ENCODE peak calls at places on chromosome 9, in seven cellular contexts. One of them, this sample, is unnamed.
A peak's percentile ranks its signal among the peaks of the same experiment; 100 is the strongest.

GRCh38 chr9:88191451-88191850 is 53.2 kb upstream of the SPATA31C2 start:
- DNase-seq in stimulated activated CD8-positive, alpha-beta memory T cell treated with anti-CD3 and anti-CD28 coated beads, Interleukin-4, amount 100 ng/mL, for 4 hours: no peak
- DNase-seq in transverse colon: no peak
- DNase-seq in dermis microvascular lymphatic vessel endothelial cell: no peak
- DNase-seq in stimulated activated CD4-positive, alpha-beta T cell treated with anti-CD3 and anti-CD28 coated beads, Interleukin-12 subunit alpha, Interleukin-12 subunit beta, amount 100 ng/mL, for 24 hours: no peak
- DNase-seq in AG09319: no peak
- DNase-seq in stromal cell of bone marrow: no peak
- DNase-seq in this sample: no peak

GRCh38 chr9:36748322-36748899 is 175.7 kb downstream of the MELK start:
- DNase-seq in stimulated activated CD8-positive, alpha-beta memory T cell treated with anti-CD3 and anti-CD28 coated beads, Interleukin-4, amount 100 ng/mL, for 4 hours: no peak
- DNase-seq in transverse colon: no peak
- DNase-seq in dermis microvascular lymphatic vessel endothelial cell: peak; percentile 12
- DNase-seq in stimulated activated CD4-positive, alpha-beta T cell treated with anti-CD3 and anti-CD28 coated beads, Interleukin-12 subunit alpha, Interleukin-12 subunit beta, amount 100 ng/mL, for 24 hours: no peak
- DNase-seq in AG09319: peak; percentile 14
- DNase-seq in stromal cell of bone marrow: peak; percentile 15
- DNase-seq in this sample: no peak

GRCh38 chr9:72220589-72220988 is 71.3 kb downstream of the GDA start:
- DNase-seq in stimulated activated CD8-positive, alpha-beta memory T cell treated with anti-CD3 and anti-CD28 coated beads, Interleukin-4, amount 100 ng/mL, for 4 hours: no peak
- DNase-seq in transverse colon: no peak
- DNase-seq in dermis microvascular lymphatic vessel endothelial cell: no peak
- DNase-seq in stimulated activated CD4-positive, alpha-beta T cell treated with anti-CD3 and anti-CD28 coated beads, Interleukin-12 subunit alpha, Interleukin-12 subunit beta, amount 100 ng/mL, for 24 hours: no peak
- DNase-seq in AG09319: no peak
- DNase-seq in stromal cell of bone marrow: no peak
- DNase-seq in this sample: no peak

GRCh38 chr9:38120961-38121360 is 51.9 kb upstream of the SHB start:
- DNase-seq in stimulated activated CD8-positive, alpha-beta memory T cell treated with anti-CD3 and anti-CD28 coated beads, Interleukin-4, amount 100 ng/mL, for 4 hours: no peak
- DNase-seq in transverse colon: no peak
- DNase-seq in dermis microvascular lymphatic vessel endothelial cell: no peak
- DNase-seq in stimulated activated CD4-positive, alpha-beta T cell treated with anti-CD3 and anti-CD28 coated beads, Interleukin-12 subunit alpha, Interleukin-12 subunit beta, amount 100 ng/mL, for 24 hours: no peak
- DNase-seq in AG09319: no peak
- DNase-seq in stromal cell of bone marrow: no peak
- DNase-seq in this sample: no peak

GRCh38 chr9:977361-978116 is 1.1 kb downstream of the DMRT3 start:
- DNase-seq in stimulated activated CD8-positive, alpha-beta memory T cell treated with anti-CD3 and anti-CD28 coated beads, Interleukin-4, amount 100 ng/mL, for 4 hours: no peak
- DNase-seq in transverse colon: no peak
- DNase-seq in dermis microvascular lymphatic vessel endothelial cell: no peak
- DNase-seq in stimulated activated CD4-positive, alpha-beta T cell treated with anti-CD3 and anti-CD28 coated beads, Interleukin-12 subunit alpha, Interleukin-12 subunit beta, amount 100 ng/mL, for 24 hours: no peak
- DNase-seq in AG09319: no peak
- DNase-seq in stromal cell of bone marrow: no peak
- DNase-seq in this sample: no peak

GRCh38 chr9:5976668-5977397 is 38.6 kb downstream of the RANBP6 start:
- DNase-seq in stimulated activated CD8-positive, alpha-beta memory T cell treated with anti-CD3 and anti-CD28 coated beads, Interleukin-4, amount 100 ng/mL, for 4 hours: no peak
- DNase-seq in transverse colon: no peak
- DNase-seq in dermis microvascular lymphatic vessel endothelial cell: peak; percentile 22
- DNase-seq in stimulated activated CD4-positive, alpha-beta T cell treated with anti-CD3 and anti-CD28 coated beads, Interleukin-12 subunit alpha, Interleukin-12 subunit beta, amount 100 ng/mL, for 24 hours: no peak
- DNase-seq in AG09319: no peak
- DNase-seq in stromal cell of bone marrow: peak; percentile 6
- DNase-seq in this sample: no peak

GRCh38 chr9:135022191-135022870 is 65.1 kb upstream of the OLFM1 start:
- DNase-seq in stimulated activated CD8-positive, alpha-beta memory T cell treated with anti-CD3 and anti-CD28 coated beads, Interleukin-4, amount 100 ng/mL, for 4 hours: no peak
- DNase-seq in transverse colon: no peak
- DNase-seq in dermis microvascular lymphatic vessel endothelial cell: no peak
- DNase-seq in stimulated activated CD4-positive, alpha-beta T cell treated with anti-CD3 and anti-CD28 coated beads, Interleukin-12 subunit alpha, Interleukin-12 subunit beta, amount 100 ng/mL, for 24 hours: no peak
- DNase-seq in AG09319: no peak
- DNase-seq in stromal cell of bone marrow: no peak
- DNase-seq in this sample: no peak

GRCh38 chr9:112550531-112550930 is 63.9 kb downstream of the KIAA1958 start:
- DNase-seq in stimulated activated CD8-positive, alpha-beta memory T cell treated with anti-CD3 and anti-CD28 coated beads, Interleukin-4, amount 100 ng/mL, for 4 hours: no peak
- DNase-seq in transverse colon: no peak
- DNase-seq in dermis microvascular lymphatic vessel endothelial cell: no peak
- DNase-seq in stimulated activated CD4-positive, alpha-beta T cell treated with anti-CD3 and anti-CD28 coated beads, Interleukin-12 subunit alpha, Interleukin-12 subunit beta, amount 100 ng/mL, for 24 hours: no peak
- DNase-seq in AG09319: no peak
- DNase-seq in stromal cell of bone marrow: no peak
- DNase-seq in this sample: no peak

GRCh38 chr9:116515541-116515940 is 171.6 kb upstream of the TRIM32 start:
- DNase-seq in stimulated activated CD8-positive, alpha-beta memory T cell treated with anti-CD3 and anti-CD28 coated beads, Interleukin-4, amount 100 ng/mL, for 4 hours: no peak
- DNase-seq in transverse colon: no peak
- DNase-seq in dermis microvascular lymphatic vessel endothelial cell: no peak
- DNase-seq in stimulated activated CD4-positive, alpha-beta T cell treated with anti-CD3 and anti-CD28 coated beads, Interleukin-12 subunit alpha, Interleukin-12 subunit beta, amount 100 ng/mL, for 24 hours: no peak
- DNase-seq in AG09319: no peak
- DNase-seq in stromal cell of bone marrow: no peak
- DNase-seq in this sample: no peak

GRCh38 chr9:95305770-95306492 is 11.6 kb downstream of the FANCC start:
- DNase-seq in stimulated activated CD8-positive, alpha-beta memory T cell treated with anti-CD3 and anti-CD28 coated beads, Interleukin-4, amount 100 ng/mL, for 4 hours: no peak
- DNase-seq in transverse colon: no peak
- DNase-seq in dermis microvascular lymphatic vessel endothelial cell: no peak
- DNase-seq in stimulated activated CD4-positive, alpha-beta T cell treated with anti-CD3 and anti-CD28 coated beads, Interleukin-12 subunit alpha, Interleukin-12 subunit beta, amount 100 ng/mL, for 24 hours: no peak
- DNase-seq in AG09319: no peak
- DNase-seq in stromal cell of bone marrow: no peak
- DNase-seq in this sample: no peak

GRCh38 chr9:134210908-134211810 is 46.8 kb upstream of the RNU6ATAC start:
- DNase-seq in stimulated activated CD8-positive, alpha-beta memory T cell treated with anti-CD3 and anti-CD28 coated beads, Interleukin-4, amount 100 ng/mL, for 4 hours: no peak
- DNase-seq in transverse colon: no peak
- DNase-seq in dermis microvascular lymphatic vessel endothelial cell: no peak
- DNase-seq in stimulated activated CD4-positive, alpha-beta T cell treated with anti-CD3 and anti-CD28 coated beads, Interleukin-12 subunit alpha, Interleukin-12 subunit beta, amount 100 ng/mL, for 24 hours: no peak
- DNase-seq in AG09319: no peak
- DNase-seq in stromal cell of bone marrow: peak; percentile 20
- DNase-seq in this sample: no peak

GRCh38 chr9:125506045-125506444 is 201.0 kb downstream of the MAPKAP1 start:
- DNase-seq in stimulated activated CD8-positive, alpha-beta memory T cell treated with anti-CD3 and anti-CD28 coated beads, Interleukin-4, amount 100 ng/mL, for 4 hours: no peak
- DNase-seq in transverse colon: no peak
- DNase-seq in dermis microvascular lymphatic vessel endothelial cell: no peak
- DNase-seq in stimulated activated CD4-positive, alpha-beta T cell treated with anti-CD3 and anti-CD28 coated beads, Interleukin-12 subunit alpha, Interleukin-12 subunit beta, amount 100 ng/mL, for 24 hours: no peak
- DNase-seq in AG09319: no peak
- DNase-seq in stromal cell of bone marrow: no peak
- DNase-seq in this sample: no peak

GRCh38 chr9:129289131-129289731 is 111.2 kb upstream of the IER5L start:
- DNase-seq in stimulated activated CD8-positive, alpha-beta memory T cell treated with anti-CD3 and anti-CD28 coated beads, Interleukin-4, amount 100 ng/mL, for 4 hours: no peak
- DNase-seq in transverse colon: no peak
- DNase-seq in dermis microvascular lymphatic vessel endothelial cell: no peak
- DNase-seq in stimulated activated CD4-positive, alpha-beta T cell treated with anti-CD3 and anti-CD28 coated beads, Interleukin-12 subunit alpha, Interleukin-12 subunit beta, amount 100 ng/mL, for 24 hours: no peak
- DNase-seq in AG09319: no peak
- DNase-seq in stromal cell of bone marrow: no peak
- DNase-seq in this sample: no peak

GRCh38 chr9:93090091-93090655 is 5.8 kb upstream of the CARD19 start:
- DNase-seq in stimulated activated CD8-positive, alpha-beta memory T cell treated with anti-CD3 and anti-CD28 coated beads, Interleukin-4, amount 100 ng/mL, for 4 hours: no peak
- DNase-seq in transverse colon: no peak
- DNase-seq in dermis microvascular lymphatic vessel endothelial cell: no peak
- DNase-seq in stimulated activated CD4-positive, alpha-beta T cell treated with anti-CD3 and anti-CD28 coated beads, Interleukin-12 subunit alpha, Interleukin-12 subunit beta, amount 100 ng/mL, for 24 hours: no peak
- DNase-seq in AG09319: no peak
- DNase-seq in stromal cell of bone marrow: no peak
- DNase-seq in this sample: no peak

GRCh38 chr9:21267141-21267540 is 27.3 kb upstream of the IFNA14 start:
- DNase-seq in stimulated activated CD8-positive, alpha-beta memory T cell treated with anti-CD3 and anti-CD28 coated beads, Interleukin-4, amount 100 ng/mL, for 4 hours: no peak
- DNase-seq in transverse colon: no peak
- DNase-seq in dermis microvascular lymphatic vessel endothelial cell: no peak
- DNase-seq in stimulated activated CD4-positive, alpha-beta T cell treated with anti-CD3 and anti-CD28 coated beads, Interleukin-12 subunit alpha, Interleukin-12 subunit beta, amount 100 ng/mL, for 24 hours: no peak
- DNase-seq in AG09319: no peak
- DNase-seq in stromal cell of bone marrow: no peak
- DNase-seq in this sample: no peak

GRCh38 chr9:118595719-118596305 is 773.4 kb downstream of the BRINP1 start:
- DNase-seq in stimulated activated CD8-positive, alpha-beta memory T cell treated with anti-CD3 and anti-CD28 coated beads, Interleukin-4, amount 100 ng/mL, for 4 hours: no peak
- DNase-seq in transverse colon: peak; percentile 7
- DNase-seq in dermis microvascular lymphatic vessel endothelial cell: no peak
- DNase-seq in stimulated activated CD4-positive, alpha-beta T cell treated with anti-CD3 and anti-CD28 coated beads, Interleukin-12 subunit alpha, Interleukin-12 subunit beta, amount 100 ng/mL, for 24 hours: no peak
- DNase-seq in AG09319: no peak
- DNase-seq in stromal cell of bone marrow: peak; percentile 23
- DNase-seq in this sample: no peak

GRCh38 chr9:90888941-90889340 is 87.3 kb downstream of the SYK start:
- DNase-seq in stimulated activated CD8-positive, alpha-beta memory T cell treated with anti-CD3 and anti-CD28 coated beads, Interleukin-4, amount 100 ng/mL, for 4 hours: no peak
- DNase-seq in transverse colon: no peak
- DNase-seq in dermis microvascular lymphatic vessel endothelial cell: no peak
- DNase-seq in stimulated activated CD4-positive, alpha-beta T cell treated with anti-CD3 and anti-CD28 coated beads, Interleukin-12 subunit alpha, Interleukin-12 subunit beta, amount 100 ng/mL, for 24 hours: no peak
- DNase-seq in AG09319: no peak
- DNase-seq in stromal cell of bone marrow: no peak
- DNase-seq in this sample: no peak

GRCh38 chr9:69370430-69370829 is 45.4 kb downstream of the ENTREP1 start:
- DNase-seq in stimulated activated CD8-positive, alpha-beta memory T cell treated with anti-CD3 and anti-CD28 coated beads, Interleukin-4, amount 100 ng/mL, for 4 hours: no peak
- DNase-seq in transverse colon: no peak
- DNase-seq in dermis microvascular lymphatic vessel endothelial cell: no peak
- DNase-seq in stimulated activated CD4-positive, alpha-beta T cell treated with anti-CD3 and anti-CD28 coated beads, Interleukin-12 subunit alpha, Interleukin-12 subunit beta, amount 100 ng/mL, for 24 hours: no peak
- DNase-seq in AG09319: no peak
- DNase-seq in stromal cell of bone marrow: no peak
- DNase-seq in this sample: no peak

GRCh38 chr9:32725066-32725860 is 58.1 kb upstream of the TMEM215 start:
- DNase-seq in stimulated activated CD8-positive, alpha-beta memory T cell treated with anti-CD3 and anti-CD28 coated beads, Interleukin-4, amount 100 ng/mL, for 4 hours: no peak
- DNase-seq in transverse colon: no peak
- DNase-seq in dermis microvascular lymphatic vessel endothelial cell: no peak
- DNase-seq in stimulated activated CD4-positive, alpha-beta T cell treated with anti-CD3 and anti-CD28 coated beads, Interleukin-12 subunit alpha, Interleukin-12 subunit beta, amount 100 ng/mL, for 24 hours: no peak
- DNase-seq in AG09319: no peak
- DNase-seq in stromal cell of bone marrow: no peak
- DNase-seq in this sample: no peak

GRCh38 chr9:72454871-72455471 is 66.4 kb upstream of the TMC1 start:
- DNase-seq in stimulated activated CD8-positive, alpha-beta memory T cell treated with anti-CD3 and anti-CD28 coated beads, Interleukin-4, amount 100 ng/mL, for 4 hours: no peak
- DNase-seq in transverse colon: no peak
- DNase-seq in dermis microvascular lymphatic vessel endothelial cell: no peak
- DNase-seq in stimulated activated CD4-positive, alpha-beta T cell treated with anti-CD3 and anti-CD28 coated beads, Interleukin-12 subunit alpha, Interleukin-12 subunit beta, amount 100 ng/mL, for 24 hours: no peak
- DNase-seq in AG09319: no peak
- DNase-seq in stromal cell of bone marrow: no peak
- DNase-seq in this sample: no peak

GRCh38 chr9:135137398-135137832 is 49.9 kb downstream of the OLFM1 start:
- DNase-seq in stimulated activated CD8-positive, alpha-beta memory T cell treated with anti-CD3 and anti-CD28 coated beads, Interleukin-4, amount 100 ng/mL, for 4 hours: no peak
- DNase-seq in transverse colon: no peak
- DNase-seq in dermis microvascular lymphatic vessel endothelial cell: peak; percentile 55
- DNase-seq in stimulated activated CD4-positive, alpha-beta T cell treated with anti-CD3 and anti-CD28 coated beads, Interleukin-12 subunit alpha, Interleukin-12 subunit beta, amount 100 ng/mL, for 24 hours: no peak
- DNase-seq in AG09319: no peak
- DNase-seq in stromal cell of bone marrow: no peak
- DNase-seq in this sample: no peak

GRCh38 chr9:120965344-120966004 is 38.9 kb upstream of the TRAF1 start:
- DNase-seq in stimulated activated CD8-positive, alpha-beta memory T cell treated with anti-CD3 and anti-CD28 coated beads, Interleukin-4, amount 100 ng/mL, for 4 hours: no peak
- DNase-seq in transverse colon: no peak
- DNase-seq in dermis microvascular lymphatic vessel endothelial cell: no peak
- DNase-seq in stimulated activated CD4-positive, alpha-beta T cell treated with anti-CD3 and anti-CD28 coated beads, Interleukin-12 subunit alpha, Interleukin-12 subunit beta, amount 100 ng/mL, for 24 hours: no peak
- DNase-seq in AG09319: no peak
- DNase-seq in stromal cell of bone marrow: no peak
- DNase-seq in this sample: no peak

GRCh38 chr9:113674436-113674835 is 201.7 kb upstream of the ZNF618 start:
- DNase-seq in stimulated activated CD8-positive, alpha-beta memory T cell treated with anti-CD3 and anti-CD28 coated beads, Interleukin-4, amount 100 ng/mL, for 4 hours: no peak
- DNase-seq in transverse colon: no peak
- DNase-seq in dermis microvascular lymphatic vessel endothelial cell: no peak
- DNase-seq in stimulated activated CD4-positive, alpha-beta T cell treated with anti-CD3 and anti-CD28 coated beads, Interleukin-12 subunit alpha, Interleukin-12 subunit beta, amount 100 ng/mL, for 24 hours: no peak
- DNase-seq in AG09319: no peak
- DNase-seq in stromal cell of bone marrow: no peak
- DNase-seq in this sample: no peak

GRCh38 chr9:88017086-88017485 is 42.8 kb upstream of the CDK20 start:
- DNase-seq in stimulated activated CD8-positive, alpha-beta memory T cell treated with anti-CD3 and anti-CD28 coated beads, Interleukin-4, amount 100 ng/mL, for 4 hours: no peak
- DNase-seq in transverse colon: no peak
- DNase-seq in dermis microvascular lymphatic vessel endothelial cell: no peak
- DNase-seq in stimulated activated CD4-positive, alpha-beta T cell treated with anti-CD3 and anti-CD28 coated beads, Interleukin-12 subunit alpha, Interleukin-12 subunit beta, amount 100 ng/mL, for 24 hours: no peak
- DNase-seq in AG09319: no peak
- DNase-seq in stromal cell of bone marrow: peak; percentile 28
- DNase-seq in this sample: no peak

GRCh38 chr9:111955048-111955447 is 58.4 kb downstream of the UGCG start:
- DNase-seq in stimulated activated CD8-positive, alpha-beta memory T cell treated with anti-CD3 and anti-CD28 coated beads, Interleukin-4, amount 100 ng/mL, for 4 hours: no peak
- DNase-seq in transverse colon: no peak
- DNase-seq in dermis microvascular lymphatic vessel endothelial cell: no peak
- DNase-seq in stimulated activated CD4-positive, alpha-beta T cell treated with anti-CD3 and anti-CD28 coated beads, Interleukin-12 subunit alpha, Interleukin-12 subunit beta, amount 100 ng/mL, for 24 hours: no peak
- DNase-seq in AG09319: no peak
- DNase-seq in stromal cell of bone marrow: no peak
- DNase-seq in this sample: no peak